ENCODE peak calls at places on chromosomes 1 and 21, in eight cellular contexts. X is tibial nerve; O is fibroblast of lung; P is adrenal gland; G is CD8-positive, alpha-beta T cell; N is lower lobe of right lung; M is PC-9; H is osteoblast. C is an unnamed sample. For H3K4me1 and H3K9me3, the result is how much of the 10 kb centered on the place peaks cover.

GRCh38 chr21:34222031-34222335 is 141.8 kb upstream of the KCNE2 start:
- DNase-seq in X (no peak), O (no peak), P (no peak), G (no peak), N (no peak), M (no peak), H (no peak), C (no peak)

GRCh38 chr1:178484698-178485225 is 12.0 kb downstream of the CLEC20A start:
- DNase-seq in X (no peak), O (no peak), P (no peak), G (no peak), N (no peak), M (no peak), H (no peak), C (no peak)

GRCh38 chr21:24023402-24023801 is 1583.9 kb downstream of the MRPL39 start:
- DNase-seq in X (no peak), O (peak), P (no peak), G (no peak), N (no peak), M (no peak), H (no peak), C (no peak)

GRCh38 chr1:10764296-10764798 is 32.1 kb downstream of the CASZ1 start:
- DNase-seq in X (no peak), O (no peak), P (no peak), G (no peak), N (no peak), M (no peak), H (no peak), C (no peak)

GRCh38 chr1:155835548-155835947 is 21.5 kb downstream of the GON4L start:
- DNase-seq in X (no peak), O (no peak), P (no peak), G (no peak), N (no peak), M (no peak), H (peak), C (no peak)

GRCh38 chr1:22121421-22121911 is 21.4 kb downstream of the WNT4 start:
- DNase-seq in X (no peak), O (no peak), P (no peak), G (no peak), N (no peak), M (no peak), H (peak), C (peak)

GRCh38 chr1:193960040-193960439 is 773.6 kb upstream of the B3GALT2 start:
- DNase-seq in X (no peak), O (no peak), P (no peak), G (no peak), N (no peak), M (no peak), H (no peak), C (no peak)

GRCh38 chr1:154198756-154199562 is 7.1 kb upstream of the TPM3 start:
- DNase-seq in X (no peak), O (peak), P (peak), G (no peak), N (no peak), M (no peak), H (peak), C (no peak)

GRCh38 chr1:57163332-57163731 is 197.5 kb upstream of the C8B start:
- DNase-seq in X (no peak), O (no peak), P (no peak), G (no peak), N (no peak), M (no peak), H (no peak), C (no peak)

GRCh38 chr1:68977211-68977610 is 480.3 kb upstream of the DEPDC1 start:
- DNase-seq in X (no peak), O (no peak), P (no peak), G (no peak), N (no peak), M (no peak), H (no peak), C (no peak)

GRCh38 chr1:109371271-109371739 is 26.4 kb downstream of the SORT1 start:
- DNase-seq in X (no peak), O (peak), P (peak), G (no peak), N (no peak), M (peak), H (peak), C (peak)

GRCh38 chr1:153976819-153977249 is 640 bp downstream of the JTB start:
- DNase-seq in X (no peak), O (no peak), P (peak), G (no peak), N (no peak), M (no peak), H (no peak), C (no peak)

GRCh38 chr1:172144445-172145060 is 275.9 kb upstream of the C1orf105 start:
- DNase-seq in X (peak), O (peak), P (peak), G (no peak), N (peak), M (no peak), H (peak), C (peak)

GRCh38 chr1:246155923-246156322 is 351.2 kb downstream of the SMYD3 start:
- DNase-seq in X (no peak), O (peak), P (no peak), G (no peak), N (no peak), M (no peak), H (peak), C (no peak)

GRCh38 chr1:10939654-10940450 is 72.6 kb upstream of the TARDBP start:
- DNase-seq in X (no peak), O (no peak), P (no peak), G (no peak), N (no peak), M (no peak), H (peak), C (no peak)

GRCh38 chr1:221783936-221784335 is 42.0 kb upstream of the DUSP10 start:
- DNase-seq in X (no peak), O (no peak), P (no peak), G (no peak), N (no peak), M (no peak), H (no peak), C (no peak)
- H3K4me1 ChIP-seq in X (under half), O (under half), P (under half), G (under half), N (under half), M (under half), H (under half), C (under half)

DNA sequence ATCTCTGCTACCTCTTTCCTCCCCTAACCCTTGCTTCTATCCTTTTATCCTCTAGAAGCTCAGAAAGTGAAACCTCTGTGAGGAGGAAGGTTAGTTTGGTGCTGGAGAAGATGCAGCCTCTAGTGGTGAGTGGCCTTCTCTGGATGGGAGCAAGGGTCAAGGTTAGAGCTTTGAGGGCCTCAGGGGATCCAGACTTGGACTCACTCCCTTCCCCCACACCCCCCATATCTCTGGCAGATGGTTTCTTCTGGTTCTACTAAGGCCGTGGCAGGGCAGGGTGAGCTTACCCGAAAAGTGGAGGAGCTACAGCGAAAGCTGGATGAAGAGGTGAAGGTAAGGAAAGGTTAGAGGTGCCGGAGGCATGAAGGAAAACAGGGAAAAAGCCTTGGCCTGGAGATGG is 9.2 kb downstream of the CGN start:
- DNase-seq in X (no peak), O (no peak), P (no peak), G (no peak), N (no peak), M (no peak), H (no peak), C (no peak)
- TF ChIP-seq CTCF in X (no peak), O (no peak), P (no peak), G (no peak), N (no peak), M (no peak), H (peak), C (no peak)

DNA sequence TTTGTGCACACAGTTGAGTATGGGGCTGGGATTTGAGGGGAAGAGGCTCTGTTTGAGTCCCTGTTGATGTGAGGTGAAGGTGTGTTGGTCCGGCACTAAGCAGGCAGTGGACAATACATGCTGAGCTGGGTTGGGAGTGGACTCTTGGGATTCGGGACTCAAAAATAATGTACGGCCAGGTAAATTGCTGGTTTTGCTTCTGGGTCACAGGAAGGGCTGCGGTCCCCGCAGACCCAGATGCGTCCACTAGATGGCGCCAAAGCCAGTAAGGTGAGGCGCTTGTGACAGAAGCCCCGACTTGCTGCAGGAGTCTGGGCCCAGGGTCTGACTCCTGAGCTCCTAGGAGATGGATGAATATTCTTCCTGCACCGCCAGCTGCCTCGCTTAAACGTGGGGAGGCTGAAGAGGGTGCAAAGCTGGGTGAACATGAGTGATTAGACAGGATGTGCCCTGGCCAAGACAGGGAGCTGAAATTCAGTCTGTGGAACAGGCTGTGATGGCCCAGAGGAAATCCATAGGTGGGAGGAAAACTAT is 61.4 kb downstream of the ACBD3 start:
- DNase-seq in X (peak), O (peak), P (peak), G (peak), N (peak), M (peak), H (peak), C (peak)
- H3K9me3 ChIP-seq in X (under half), O (under half), P (under half), G (under half), N (under half), M (under half), H (under half), C (under half)

DNA sequence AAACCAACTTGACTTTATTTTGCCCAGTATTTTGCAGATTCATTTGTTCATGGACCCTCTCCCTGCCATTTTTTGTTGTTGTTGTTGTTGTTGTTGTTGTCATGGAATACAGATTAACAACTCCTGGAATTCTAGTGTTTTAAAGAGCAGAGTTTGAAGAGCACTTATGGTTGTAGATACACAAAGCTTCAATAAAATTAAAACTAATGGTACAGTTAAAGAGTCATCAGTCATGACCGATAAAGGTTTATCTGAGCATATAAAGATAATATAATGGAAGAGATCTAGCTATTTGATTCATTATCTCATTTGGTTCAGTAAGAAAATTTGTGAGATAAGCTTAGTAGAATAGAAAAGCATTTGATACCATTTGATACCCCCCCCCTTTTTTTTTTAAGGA is 21.8 kb downstream of the NEK7 start:
- DNase-seq in X (no peak), O (no peak), P (no peak), G (no peak), N (no peak), M (no peak), H (no peak), C (no peak)
- H3K4me1 ChIP-seq in X (under half), O (under half), P (under half), G (half or more), N (half or more), M (under half), H (half or more), C (under half)

GRCh38 chr1:65434255-65434654 is 13.8 kb downstream of the LEPR start:
- DNase-seq in X (no peak), O (no peak), P (no peak), G (no peak), N (no peak), M (no peak), H (peak), C (no peak)
- TF ChIP-seq CTCF in X (no peak), O (no peak), P (no peak), G (no peak), N (no peak), M (peak), H (peak), C (no peak)

DNA sequence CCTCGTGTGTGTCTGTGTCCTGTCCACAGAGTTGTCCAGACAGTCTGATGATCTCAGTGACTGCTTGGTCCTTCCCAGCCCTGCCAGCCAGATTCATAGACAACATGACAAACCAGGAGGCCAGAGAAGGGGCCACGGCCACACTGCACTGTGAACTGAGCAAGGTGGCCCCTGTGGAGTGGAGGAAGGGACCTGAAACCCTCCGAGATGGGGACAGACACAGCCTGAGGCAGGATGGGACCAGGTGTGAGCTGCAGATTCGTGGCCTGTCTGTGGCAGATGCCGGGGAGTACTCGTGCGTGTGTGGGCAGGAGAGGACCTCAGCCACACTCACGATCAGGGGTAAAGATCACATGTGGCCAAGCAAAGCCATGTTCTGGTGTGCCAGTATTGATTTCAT is 96.4 kb downstream of the OBSCN start:
- DNase-seq in X (no peak), O (no peak), P (no peak), G (no peak), N (no peak), M (no peak), H (peak), C (no peak)
- H3K9me3 ChIP-seq in X (under half), O (under half), P (under half), G (under half), N (under half), M (under half), H (under half), C (under half)

GRCh38 chr1:110786802-110787327 is 86.1 kb upstream of the CD53 start:
- DNase-seq in X (no peak), O (no peak), P (no peak), G (no peak), N (no peak), M (no peak), H (no peak), C (no peak)
- H3K4me1 ChIP-seq in X (under half), O (under half), P (under half), G (half or more), N (under half), M (under half), H (under half), C (under half)

DNA sequence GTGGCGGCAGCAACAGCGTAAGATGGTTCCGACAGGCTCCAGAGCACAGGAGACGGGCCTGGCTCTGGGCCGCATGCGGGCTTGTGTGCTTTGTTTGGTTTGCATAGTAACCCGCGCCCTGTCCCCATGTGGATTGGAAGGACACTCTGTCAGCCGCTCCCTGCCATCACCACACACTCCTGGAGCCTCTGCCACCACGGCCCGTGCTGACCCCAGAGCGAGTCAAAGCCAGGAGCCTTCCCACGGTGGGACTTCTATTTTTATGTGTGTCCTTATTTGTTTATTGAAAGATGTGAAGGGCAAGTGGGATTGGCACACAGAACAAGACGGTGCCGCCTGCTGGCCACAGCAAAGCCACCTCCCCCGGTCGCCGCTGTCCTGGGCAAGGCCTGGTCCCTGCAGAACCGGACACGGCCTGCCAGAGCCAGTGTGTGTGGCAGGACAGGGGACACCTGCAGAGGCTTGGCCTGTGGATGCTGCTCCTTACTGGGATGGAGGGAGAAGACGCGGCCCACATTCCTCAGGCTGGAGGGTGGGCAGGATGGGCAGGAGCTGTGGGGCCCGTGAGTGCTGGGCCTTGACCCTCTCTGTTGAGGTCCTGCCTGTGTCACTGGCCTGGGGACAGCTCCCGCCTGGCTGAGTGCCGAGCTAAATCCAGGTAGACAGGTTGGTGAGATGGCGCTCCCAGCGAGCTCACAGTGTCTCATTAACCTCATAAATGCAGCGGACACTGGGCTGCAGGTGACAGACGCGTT is 64.4 kb downstream of the AGPAT3 start:
- DNase-seq in X (no peak), O (no peak), P (no peak), G (no peak), N (no peak), M (no peak), H (no peak), C (peak)
- TF ChIP-seq CTCF in X (no peak), O (no peak), P (no peak), G (no peak), N (no peak), M (no peak), H (no peak), C (no peak)

DNA sequence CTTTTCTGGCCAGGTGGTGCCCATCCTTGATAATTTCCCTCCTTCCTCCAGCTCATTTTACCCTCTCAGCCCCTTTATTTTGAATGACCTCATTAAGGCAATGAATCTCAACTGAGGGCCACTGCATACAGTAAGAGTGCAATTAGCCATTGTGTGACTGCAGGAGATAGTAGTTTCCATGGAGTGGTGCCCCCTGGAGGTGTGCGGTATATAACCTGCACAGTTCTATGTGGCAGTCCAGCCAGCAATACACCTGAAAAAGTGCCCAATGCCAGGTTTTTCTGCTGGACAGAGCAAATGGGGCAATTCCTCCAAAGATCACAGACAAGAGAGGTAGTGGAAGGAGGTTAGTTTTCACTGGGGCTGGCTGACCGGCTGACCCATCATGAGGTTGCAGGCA is 25.9 kb upstream of the LRRC38 start:
- DNase-seq in X (no peak), O (no peak), P (no peak), G (no peak), N (no peak), M (no peak), H (no peak), C (no peak)
- H3K9me3 ChIP-seq in X (under half), O (under half), P (under half), G (under half), N (under half), M (under half), H (under half), C (under half)

C was measured in left lung.